ENCODE peak calls at places on chromosomes 13 and 19, in four cellular contexts. One of them, this sample, is unnamed.

GRCh38 chr19:1791879-1792278 is 20.2 kb downstream of the ATP8B3 start:
- DNase-seq in NAMALWA: no peak
- DNase-seq in AG09319: no peak
- DNase-seq in skeletal muscle cell: no peak
- DNase-seq in this sample: no peak

GRCh38 chr19:10288662-10289166 is 1.0 kb upstream of the ICAM5 start:
- DNase-seq in skeletal muscle cell: peak; percentile 22
- DNase-seq in NAMALWA: peak; percentile 86
- DNase-seq in AG09319: no peak
- DNase-seq in this sample: no peak

GRCh38 chr13:50224534-50224933 is 209.3 kb downstream of the KCNRG start:
- DNase-seq in AG09319: no peak
- DNase-seq in NAMALWA: no peak
- DNase-seq in skeletal muscle cell: peak; percentile 68
- DNase-seq in this sample: no peak

GRCh38 chr19:2668188-2668763 is 34.2 kb downstream of the GNG7 start:
- DNase-seq in NAMALWA: peak; percentile 49
- DNase-seq in AG09319: no peak
- DNase-seq in skeletal muscle cell: no peak
- DNase-seq in this sample: no peak

GRCh38 chr13:70568571-70568970 is 460.3 kb upstream of the KLHL1 start:
- DNase-seq in NAMALWA: peak; percentile 72
- DNase-seq in AG09319: no peak
- DNase-seq in skeletal muscle cell: peak; percentile 11
- DNase-seq in this sample: no peak

GRCh38 chr19:15551183-15552004 is 43.1 kb downstream of the CYP4F22 start:
- DNase-seq in skeletal muscle cell: no peak
- DNase-seq in AG09319: no peak
- DNase-seq in NAMALWA: peak; percentile 41
- DNase-seq in this sample: no peak

GRCh38 chr19:4393947-4394590 is 6.3 kb downstream of the SH3GL1 start:
- DNase-seq in AG09319: no peak
- DNase-seq in NAMALWA: no peak
- DNase-seq in skeletal muscle cell: no peak
- DNase-seq in this sample: no peak

GRCh38 chr19:4722671-4723464 is 774 bp downstream of the DPP9 start:
- DNase-seq in NAMALWA: peak; percentile 65
- DNase-seq in skeletal muscle cell: no peak
- DNase-seq in AG09319: peak; percentile 47
- DNase-seq in this sample: no peak

GRCh38 chr19:33621065-33621785 is 528 bp upstream of the CHST8 start:
- DNase-seq in AG09319: no peak
- DNase-seq in skeletal muscle cell: no peak
- DNase-seq in NAMALWA: no peak
- DNase-seq in this sample: no peak

GRCh38 chr13:37534181-37534580 is 64.4 kb downstream of the POSTN start:
- DNase-seq in skeletal muscle cell: peak; percentile 70
- DNase-seq in NAMALWA: no peak
- DNase-seq in AG09319: peak; percentile 56
- DNase-seq in this sample: no peak

GRCh38 chr19:29568036-29568788 is 37.9 kb upstream of the POP4 start:
- DNase-seq in NAMALWA: no peak
- DNase-seq in AG09319: no peak
- DNase-seq in skeletal muscle cell: no peak
- DNase-seq in this sample: no peak

GRCh38 chr13:92959790-92960189 is 266.8 kb upstream of the GPC6 start:
- DNase-seq in AG09319: no peak
- DNase-seq in skeletal muscle cell: no peak
- DNase-seq in NAMALWA: no peak
- DNase-seq in this sample: no peak